ENCODE peak calls at places on chromosomes 11 and 22, in nine cellular contexts. R is cardiac muscle cell; E is osteocyte; U is cardiac fibroblast; O is hypothalamus; L is naive thymus-derived CD4-positive, alpha-beta T cell; T is kidney; D is right lobe of liver; Y is iPS-NIHi11. G is an unnamed sample.
A peak's percentile ranks its signal among the peaks of the same experiment; 100 is the strongest.

GRCh38 chr11:44842219-44842618 is 108.5 kb downstream of the TP53I11 start:
- DNase-seq in R (peak; percentile 39), E (no peak), U (peak; percentile 43), O (no peak), L (no peak), T (no peak), D (no peak), Y (no peak), G (no peak)

GRCh38 chr11:96524475-96524874 is 134.7 kb downstream of the JRKL start:
- DNase-seq in R (peak; percentile 2), E (no peak), U (peak; percentile 19), O (no peak), L (no peak), T (no peak), D (no peak), Y (no peak), G (no peak)

GRCh38 chr22:35556666-35557065 is 16.0 kb downstream of the RASD2 start:
- DNase-seq in R (no peak), E (no peak), U (no peak), O (no peak), L (no peak), T (no peak), D (no peak), Y (no peak), G (no peak)

GRCh38 chr11:73597340-73597955 is 464 bp downstream of the FAM168A start:
- DNase-seq in R (no peak), E (no peak), U (no peak), O (no peak), L (no peak), T (no peak), D (no peak), Y (no peak), G (peak; percentile 73)

GRCh38 chr22:16973591-16974297 is 34.3 kb downstream of the GAB4 start:
- DNase-seq in R (no peak), E (no peak), U (no peak), O (no peak), L (no peak), T (no peak), D (no peak), Y (no peak), G (no peak)

GRCh38 chr11:124878497-124879228 is 13.4 kb downstream of the ROBO3 start:
- DNase-seq in R (no peak), E (no peak), U (no peak), O (no peak), L (no peak), T (no peak), D (no peak), Y (no peak), G (no peak)

GRCh38 chr11:45347343-45347742 is 61.2 kb upstream of the SYT13 start:
- DNase-seq in R (no peak), E (no peak), U (no peak), O (no peak), L (no peak), T (no peak), D (no peak), Y (no peak), G (no peak)

GRCh38 chr11:123103326-123103980 is 41.5 kb upstream of the HSPA8 start:
- DNase-seq in R (peak; percentile 80), E (no peak), U (peak; percentile 86), O (peak; percentile 14), L (peak; percentile 51), T (no peak), D (no peak), Y (peak; percentile 37), G (peak; percentile 94)

GRCh38 chr22:44389181-44389580 is 76.4 kb upstream of the SHISAL1 start:
- DNase-seq in R (no peak), E (no peak), U (no peak), O (no peak), L (no peak), T (peak; percentile 58), D (peak; percentile 11), Y (no peak), G (no peak)

GRCh38 chr11:59787816-59788215 is 22.8 kb downstream of the MRPL16 start:
- DNase-seq in R (peak; percentile 77), E (no peak), U (peak; percentile 78), O (no peak), L (no peak), T (no peak), D (no peak), Y (no peak), G (no peak)

GRCh38 chr11:78061088-78061920 is 2.4 kb upstream of the THRSP start:
- DNase-seq in R (no peak), E (no peak), U (peak; percentile 24), O (no peak), L (no peak), T (peak; percentile 24), D (peak; percentile 81), Y (no peak), G (no peak)

GRCh38 chr11:115462004-115462541 is 42.1 kb downstream of the CADM1 start:
- DNase-seq in R (no peak), E (no peak), U (no peak), O (no peak), L (no peak), T (no peak), D (no peak), Y (no peak), G (no peak)

GRCh38 chr11:66275396-66275795 is 2.6 kb upstream of the CNIH2 start:
- DNase-seq in R (no peak), E (no peak), U (no peak), O (no peak), L (no peak), T (peak; percentile 64), D (no peak), Y (no peak), G (no peak)

GRCh38 chr11:23995891-23996290 is 501.0 kb upstream of the LUZP2 start:
- DNase-seq in R (peak; percentile 13), E (no peak), U (no peak), O (no peak), L (no peak), T (no peak), D (no peak), Y (no peak), G (no peak)

GRCh38 chr22:39097098-39098020 is at the start of gene APOBEC3H:
- DNase-seq in R (peak; percentile 6), E (no peak), U (peak; percentile 9), O (no peak), L (no peak), T (no peak), D (no peak), Y (no peak), G (peak; percentile 47)

GRCh38 chr11:107743161-107743560 is 31.3 kb upstream of the SLN start:
- DNase-seq in R (no peak), E (no peak), U (no peak), O (no peak), L (no peak), T (no peak), D (no peak), Y (no peak), G (no peak)

GRCh38 chr11:36376888-36377758 is 81.0 kb downstream of the PRR5L start:
- DNase-seq in R (peak; percentile 71), E (peak; percentile 89), U (peak; percentile 67), O (no peak), L (no peak), T (peak; percentile 84), D (peak; percentile 56), Y (peak; percentile 83), G (peak; percentile 36)

GRCh38 chr22:24485608-24486007 is 9.5 kb upstream of the UPB1 start:
- DNase-seq in R (no peak), E (no peak), U (no peak), O (no peak), L (peak; percentile 18), T (no peak), D (no peak), Y (no peak), G (no peak)

GRCh38 chr11:47236482-47236881 is 12.1 kb downstream of the ACP2 start:
- DNase-seq in R (peak; percentile 25), E (no peak), U (peak; percentile 21), O (no peak), L (no peak), T (no peak), D (no peak), Y (no peak), G (no peak)

GRCh38 chr11:68970921-68971636 is 9.7 kb downstream of the MRGPRD start:
- DNase-seq in R (no peak), E (no peak), U (no peak), O (no peak), L (no peak), T (peak; percentile 22), D (no peak), Y (no peak), G (no peak)

GRCh38 chr11:9748361-9748970 is 84.6 kb downstream of the SWAP70 start:
- DNase-seq in R (peak; percentile 86), E (no peak), U (peak; percentile 88), O (no peak), L (peak; percentile 48), T (peak; percentile 85), D (no peak), Y (peak; percentile 79), G (no peak)

GRCh38 chr22:27986459-27986858 is 67.4 kb upstream of the PITPNB start:
- DNase-seq in R (no peak), E (peak; percentile 19), U (no peak), O (no peak), L (no peak), T (no peak), D (no peak), Y (no peak), G (no peak)

GRCh38 chr11:1373536-1374214 is 16.1 kb upstream of the BRSK2 start:
- DNase-seq in R (no peak), E (no peak), U (no peak), O (no peak), L (no peak), T (no peak), D (no peak), Y (no peak), G (no peak)

GRCh38 chr11:1403721-1404460 is 14.2 kb downstream of the BRSK2 start:
- DNase-seq in R (no peak), E (no peak), U (no peak), O (no peak), L (no peak), T (peak; percentile 61), D (no peak), Y (no peak), G (no peak)

GRCh38 chr11:117796456-117797428 is at the start of gene DSCAML1:
- DNase-seq in R (no peak), E (no peak), U (no peak), O (no peak), L (peak; percentile 47), T (peak; percentile 85), D (no peak), Y (peak; percentile 84), G (peak; percentile 52)

GRCh38 chr11:35014352-35014751 is 97.9 kb downstream of the PDHX start:
- DNase-seq in R (peak; percentile 40), E (no peak), U (peak; percentile 71), O (no peak), L (no peak), T (no peak), D (no peak), Y (no peak), G (no peak)

GRCh38 chr11:58781345-58781744 is 49.6 kb upstream of the GLYAT start:
- DNase-seq in R (no peak), E (no peak), U (no peak), O (no peak), L (no peak), T (no peak), D (no peak), Y (no peak), G (no peak)

GRCh38 chr22:17588606-17589005 is 25.3 kb downstream of the SLC25A18 start:
- DNase-seq in R (no peak), E (no peak), U (no peak), O (no peak), L (no peak), T (peak; percentile 18), D (no peak), Y (no peak), G (no peak)

GRCh38 chr11:123239371-123240150 is 44.5 kb upstream of the CLMP start:
- DNase-seq in R (no peak), E (no peak), U (no peak), O (no peak), L (no peak), T (no peak), D (no peak), Y (no peak), G (no peak)

GRCh38 chr22:46052801-46053562 is 76.0 kb upstream of the WNT7B start:
- DNase-seq in R (peak; percentile 49), E (no peak), U (peak; percentile 58), O (no peak), L (no peak), T (peak; percentile 85), D (peak; percentile 53), Y (no peak), G (no peak)

GRCh38 chr22:19873138-19873959 is 18.7 kb upstream of the GNB1L start:
- DNase-seq in R (no peak), E (no peak), U (no peak), O (no peak), L (no peak), T (peak; percentile 70), D (peak; percentile 15), Y (no peak), G (no peak)

G was measured in DMS79 treated with DMSO at 0.1 percent for 48 hours.